ENCODE peak calls at places on chromosomes 7 and 10, in seven cellular contexts. One of them, this sample, is unnamed.

GRCh38 chr7:32164341-32164996 is 94.3 kb upstream of the PDE1C start:
- DNase-seq in ACHN: peak; percentile 85
- DNase-seq in osteocyte: no peak
- DNase-seq in NCI-H82: peak; percentile 79
- DNase-seq in Peyer's patch: no peak
- DNase-seq in Panc1: no peak
- DNase-seq in AG10803: peak; percentile 83
- DNase-seq in this sample: peak; percentile 78

GRCh38 chr10:49761201-49761788 is 828 bp downstream of the OGDHL start:
- DNase-seq in ACHN: no peak
- DNase-seq in osteocyte: no peak
- DNase-seq in NCI-H82: no peak
- DNase-seq in Peyer's patch: no peak
- DNase-seq in Panc1: no peak
- DNase-seq in AG10803: no peak
- DNase-seq in this sample: no peak

GRCh38 chr7:64433590-64433989 is 119.8 kb downstream of the ZNF736 start:
- DNase-seq in ACHN: no peak
- DNase-seq in osteocyte: no peak
- DNase-seq in NCI-H82: no peak
- DNase-seq in Peyer's patch: no peak
- DNase-seq in Panc1: no peak
- DNase-seq in AG10803: no peak
- DNase-seq in this sample: no peak

GRCh38 chr7:85185355-85186082 is 1.3 kb downstream of the SEMA3D start:
- DNase-seq in ACHN: peak; percentile 16
- DNase-seq in osteocyte: peak; percentile 89
- DNase-seq in NCI-H82: peak; percentile 49
- DNase-seq in Peyer's patch: peak; percentile 62
- DNase-seq in Panc1: no peak
- DNase-seq in AG10803: peak; percentile 65
- DNase-seq in this sample: peak; percentile 60

GRCh38 chr7:2431260-2431867 is 28.0 kb downstream of the CHST12 start:
- DNase-seq in ACHN: peak; percentile 31
- DNase-seq in osteocyte: no peak
- DNase-seq in NCI-H82: peak; percentile 56
- DNase-seq in Peyer's patch: no peak
- DNase-seq in Panc1: no peak
- DNase-seq in AG10803: no peak
- DNase-seq in this sample: no peak

GRCh38 chr10:71729023-71729649 is 9.6 kb upstream of the C10orf105 start:
- DNase-seq in ACHN: no peak
- DNase-seq in osteocyte: no peak
- DNase-seq in NCI-H82: peak; percentile 25
- DNase-seq in Peyer's patch: peak; percentile 79
- DNase-seq in Panc1: no peak
- DNase-seq in AG10803: no peak
- DNase-seq in this sample: no peak

GRCh38 chr10:23065549-23065948 is 29.8 kb upstream of the MSRB2 start:
- DNase-seq in ACHN: peak; percentile 52
- DNase-seq in osteocyte: peak; percentile 70
- DNase-seq in NCI-H82: no peak
- DNase-seq in Peyer's patch: peak; percentile 74
- DNase-seq in Panc1: no peak
- DNase-seq in AG10803: peak; percentile 84
- DNase-seq in this sample: peak; percentile 79

GRCh38 chr7:108010377-108010776 is 7.4 kb upstream of the LAMB1 start:
- DNase-seq in ACHN: peak; percentile 74
- DNase-seq in osteocyte: no peak
- DNase-seq in NCI-H82: no peak
- DNase-seq in Peyer's patch: no peak
- DNase-seq in Panc1: no peak
- DNase-seq in AG10803: no peak
- DNase-seq in this sample: no peak

GRCh38 chr7:39271386-39271785 is 293.7 kb downstream of the POU6F2 start:
- DNase-seq in ACHN: peak; percentile 28
- DNase-seq in osteocyte: no peak
- DNase-seq in NCI-H82: peak; percentile 95
- DNase-seq in Peyer's patch: no peak
- DNase-seq in Panc1: no peak
- DNase-seq in AG10803: peak; percentile 16
- DNase-seq in this sample: no peak

GRCh38 chr7:1765336-1765735 is 95.3 kb downstream of the ELFN1 start:
- DNase-seq in ACHN: no peak
- DNase-seq in osteocyte: no peak
- DNase-seq in NCI-H82: no peak
- DNase-seq in Peyer's patch: no peak
- DNase-seq in Panc1: no peak
- DNase-seq in AG10803: no peak
- DNase-seq in this sample: no peak

GRCh38 chr7:17462059-17462695 is 163.7 kb downstream of the AHR start:
- DNase-seq in ACHN: no peak
- DNase-seq in osteocyte: no peak
- DNase-seq in NCI-H82: no peak
- DNase-seq in Peyer's patch: no peak
- DNase-seq in Panc1: no peak
- DNase-seq in AG10803: no peak
- DNase-seq in this sample: peak; percentile 20

GRCh38 chr10:17375936-17376584 is 78.3 kb downstream of the ST8SIA6 start:
- DNase-seq in ACHN: peak; percentile 12
- DNase-seq in osteocyte: no peak
- DNase-seq in NCI-H82: peak; percentile 52
- DNase-seq in Peyer's patch: no peak
- DNase-seq in Panc1: no peak
- DNase-seq in AG10803: no peak
- DNase-seq in this sample: no peak

GRCh38 chr10:12350167-12350872 is 973 bp downstream of the CAMK1D start:
- DNase-seq in ACHN: peak; percentile 36
- DNase-seq in osteocyte: no peak
- DNase-seq in NCI-H82: peak; percentile 20
- DNase-seq in Peyer's patch: peak; percentile 72
- DNase-seq in Panc1: no peak
- DNase-seq in AG10803: peak; percentile 16
- DNase-seq in this sample: peak; percentile 48